ENCODE peak calls at places on chromosome 1, in six cellular contexts. G is MCF 10A, T is NCI-H1092, I is islet precursor cell, D is NCI-H510A treated with DMSO at 0.1 percent for 48 hours, L is Kasumi-1. U is an unnamed sample.
A peak's percentile ranks its signal among the peaks of the same experiment; 100 is the strongest.

GRCh38 chr1:17516303-17517214 is 22.9 kb upstream of the ARHGEF10L start:
- DNase-seq in D (peak; percentile 36), G (no peak), I (no peak), L (no peak), T (no peak), U (no peak)

GRCh38 chr1:115670476-115671175 is 28.9 kb downstream of the VANGL1 start:
- DNase-seq in G (no peak), L (no peak), D (peak; percentile 93), I (no peak), T (peak; percentile 88), U (no peak)

GRCh38 chr1:22978299-22978698 is 5.6 kb upstream of the LACTBL1 start:
- DNase-seq in T (no peak), L (no peak), I (no peak), D (no peak), G (peak; percentile 56), U (no peak)

GRCh38 chr1:53669511-53670191 is 69.3 kb downstream of the GLIS1 start:
- DNase-seq in G (no peak), L (no peak), I (no peak), T (no peak), D (no peak), U (no peak)

GRCh38 chr1:214665606-214666110 is 62.7 kb downstream of the CENPF start:
- DNase-seq in G (no peak), I (no peak), D (no peak), T (no peak), L (no peak), U (no peak)

GRCh38 chr1:88801575-88802208 is 89.7 kb downstream of the GTF2B start:
- DNase-seq in D (no peak), T (no peak), I (no peak), L (peak; percentile 75), G (peak; percentile 65), U (no peak)

GRCh38 chr1:79646885-79647284 is 640.4 kb upstream of the ADGRL4 start:
- DNase-seq in I (peak; percentile 85), L (no peak), T (no peak), G (no peak), D (no peak), U (no peak)

GRCh38 chr1:108057536-108057935 is 92.6 kb upstream of the VAV3 start:
- DNase-seq in I (peak; percentile 90), L (peak; percentile 70), T (no peak), G (peak; percentile 76), D (peak; percentile 56), U (no peak)

GRCh38 chr1:21680918-21681317 is 11.8 kb upstream of the RAP1GAP start:
- DNase-seq in T (no peak), L (no peak), I (no peak), D (no peak), G (no peak), U (no peak)

GRCh38 chr1:175376194-175376593 is 183.6 kb upstream of the KIAA0040 start:
- DNase-seq in D (peak; percentile 42), L (peak; percentile 0), G (peak; percentile 52), I (no peak), T (peak; percentile 16), U (no peak)

GRCh38 chr1:172951728-172952365 is 98.9 kb downstream of the TNFSF18 start:
- DNase-seq in L (no peak), I (no peak), T (no peak), D (no peak), G (peak; percentile 65), U (no peak)

GRCh38 chr1:46011121-46011695 is 121.2 kb downstream of the PIK3R3 start:
- DNase-seq in T (no peak), I (peak; percentile 43), D (no peak), L (no peak), G (no peak), U (no peak)